ENCODE peak calls at places on chromosome 11, in seven cellular contexts. O, C, Z, L, I, B and T are unnamed samples.
A peak's percentile ranks its signal among the peaks of the same experiment; 100 is the strongest.

GRCh38 chr11:74577624-74578396 is 14.6 kb upstream of the POLD3 start:
- DNase-seq in O (no peak), C (no peak), Z (peak; percentile 53), L (no peak), I (no peak), B (no peak), T (no peak)

GRCh38 chr11:120578591-120579154 is 67.1 kb downstream of the GRIK4 start:
- DNase-seq in O (no peak), C (no peak), Z (no peak), L (no peak), I (no peak), B (no peak), T (no peak)

GRCh38 chr11:32259641-32260081 is 168.8 kb downstream of the RCN1 start:
- DNase-seq in O (peak; percentile 1), C (no peak), Z (no peak), L (peak; percentile 31), I (no peak), B (no peak), T (peak; percentile 21)

GRCh38 chr11:10125522-10126133 is 168.4 kb downstream of the SBF2 start:
- DNase-seq in O (no peak), C (no peak), Z (peak; percentile 9), L (no peak), I (no peak), B (no peak), T (no peak)

GRCh38 chr11:101617735-101618332 is 34.0 kb upstream of the TRPC6 start:
- DNase-seq in O (peak; percentile 21), C (peak; percentile 7), Z (peak; percentile 56), L (peak; percentile 19), I (no peak), B (no peak), T (no peak)

GRCh38 chr11:9571766-9572120 is 1.7 kb upstream of the WEE1 start:
- DNase-seq in O (no peak), C (no peak), Z (peak; percentile 9), L (no peak), I (no peak), B (no peak), T (no peak)

GRCh38 chr11:78651923-78652602 is 77.4 kb upstream of the NARS2 start:
- DNase-seq in O (no peak), C (no peak), Z (no peak), L (no peak), I (no peak), B (no peak), T (no peak)

GRCh38 chr11:64000026-64000739 is 13.9 kb downstream of the OTUB1 start:
- DNase-seq in O (no peak), C (no peak), Z (peak; percentile 89), L (no peak), I (no peak), B (no peak), T (peak; percentile 79)

GRCh38 chr11:6746086-6746618 is 25.6 kb downstream of the OR2AG2 start:
- DNase-seq in O (no peak), C (no peak), Z (no peak), L (no peak), I (no peak), B (peak; percentile 30), T (no peak)

GRCh38 chr11:104372111-104372510 is 208.2 kb upstream of the PDGFD start:
- DNase-seq in O (no peak), C (no peak), Z (no peak), L (no peak), I (no peak), B (no peak), T (no peak)

GRCh38 chr11:4886186-4886585 is 4.5 kb downstream of the OR51T1 start:
- DNase-seq in O (no peak), C (no peak), Z (no peak), L (no peak), I (no peak), B (no peak), T (no peak)

GRCh38 chr11:1604181-1604580 is 4.1 kb downstream of the KRTAP5-3 start:
- DNase-seq in O (no peak), C (no peak), Z (no peak), L (no peak), I (no peak), B (no peak), T (no peak)

GRCh38 chr11:83241291-83241946 is 44.7 kb downstream of the CCDC90B start:
- DNase-seq in O (peak; percentile 87), C (peak; percentile 64), Z (peak; percentile 77), L (peak; percentile 54), I (no peak), B (no peak), T (peak; percentile 54)

GRCh38 chr11:45667929-45668680 is 2.7 kb upstream of the CHST1 start:
- DNase-seq in O (no peak), C (no peak), Z (no peak), L (no peak), I (no peak), B (no peak), T (no peak)